ENCODE peak calls at places on chromosomes 1 and 21, in four cellular contexts. A is GM20000, O is A549, D is nephron progenitor cell. M is an unnamed sample.

GRCh38 chr1:116226017-116226416 is 114.8 kb downstream of the MAB21L3 start:
- DNase-seq in O (no peak), A (peak; percentile 26), D (no peak), M (no peak)

GRCh38 chr1:12778061-12778460 is 4.5 kb downstream of the PRAMEF12 start:
- DNase-seq in A (no peak), D (no peak), O (no peak), M (no peak)

GRCh38 chr1:8238141-8239038 is 79.5 kb upstream of the SLC45A1 start:
- DNase-seq in A (no peak), D (no peak), O (peak; percentile 87), M (no peak)

GRCh38 chr1:199735660-199736059 is 291.9 kb upstream of the NR5A2 start:
- DNase-seq in D (peak; percentile 4), O (no peak), A (no peak), M (no peak)

GRCh38 chr1:34746101-34746500 is 8.7 kb upstream of the GJB5 start:
- DNase-seq in O (no peak), A (no peak), D (no peak), M (no peak)

GRCh38 chr1:30039354-30040080 is 683.9 kb downstream of the MATN1 start:
- DNase-seq in D (no peak), A (no peak), O (no peak), M (no peak)

GRCh38 chr1:201933840-201934430 is 12.4 kb downstream of the LMOD1 start:
- DNase-seq in O (no peak), A (no peak), D (no peak), M (no peak)

GRCh38 chr1:204442376-204443259 is 31.0 kb upstream of the PPP1R15B start:
- DNase-seq in D (no peak), A (no peak), O (no peak), M (no peak)

GRCh38 chr1:226001852-226002666 is 2.9 kb upstream of the SDE2 start:
- DNase-seq in D (no peak), O (peak; percentile 17), A (peak; percentile 36), M (peak; percentile 40)

GRCh38 chr1:23098463-23099170 is 70.0 kb downstream of the LUZP1 start:
- DNase-seq in A (peak; percentile 70), O (peak; percentile 76), D (peak; percentile 52), M (no peak)

GRCh38 chr1:156414440-156415064 is 45.5 kb downstream of the RHBG start:
- DNase-seq in A (no peak), D (peak; percentile 93), O (no peak), M (no peak)

GRCh38 chr1:36864182-36865079 is 169.9 kb downstream of the GRIK3 start:
- DNase-seq in D (peak; percentile 51), A (peak; percentile 38), O (no peak), M (no peak)

GRCh38 chr1:203204776-203205175 is 18.3 kb upstream of the CHI3L1 start:
- DNase-seq in O (no peak), A (no peak), D (no peak), M (no peak)

GRCh38 chr1:203557390-203557789 is 63.4 kb downstream of the OPTC start:
- DNase-seq in A (no peak), O (no peak), D (no peak), M (no peak)

GRCh38 chr1:32151319-32151787 is 28.1 kb upstream of the TXLNA start:
- DNase-seq in A (no peak), O (no peak), D (no peak), M (no peak)

GRCh38 chr1:61428146-61428545 is 296.8 kb downstream of the TM2D1 start:
- DNase-seq in D (no peak), A (no peak), O (no peak), M (no peak)

GRCh38 chr1:195430826-195431225 is 1177.4 kb downstream of the KCNT2 start:
- DNase-seq in O (no peak), D (no peak), A (no peak), M (no peak)

GRCh38 chr1:15038232-15039016 is 115.1 kb upstream of the TMEM51 start:
- DNase-seq in D (no peak), A (no peak), O (peak; percentile 69), M (no peak)

GRCh38 chr21:24204641-24205040 is 1402.6 kb downstream of the MRPL39 start:
- DNase-seq in O (no peak), D (no peak), A (no peak), M (no peak)

GRCh38 chr1:15430787-15431570 is 7.3 kb upstream of the CTRC start:
- DNase-seq in O (peak; percentile 60), A (peak; percentile 89), D (peak; percentile 93), M (peak; percentile 87)

GRCh38 chr1:4745560-4745959 is 91.2 kb downstream of the AJAP1 start:
- DNase-seq in O (no peak), A (no peak), D (no peak), M (no peak)

DNA sequence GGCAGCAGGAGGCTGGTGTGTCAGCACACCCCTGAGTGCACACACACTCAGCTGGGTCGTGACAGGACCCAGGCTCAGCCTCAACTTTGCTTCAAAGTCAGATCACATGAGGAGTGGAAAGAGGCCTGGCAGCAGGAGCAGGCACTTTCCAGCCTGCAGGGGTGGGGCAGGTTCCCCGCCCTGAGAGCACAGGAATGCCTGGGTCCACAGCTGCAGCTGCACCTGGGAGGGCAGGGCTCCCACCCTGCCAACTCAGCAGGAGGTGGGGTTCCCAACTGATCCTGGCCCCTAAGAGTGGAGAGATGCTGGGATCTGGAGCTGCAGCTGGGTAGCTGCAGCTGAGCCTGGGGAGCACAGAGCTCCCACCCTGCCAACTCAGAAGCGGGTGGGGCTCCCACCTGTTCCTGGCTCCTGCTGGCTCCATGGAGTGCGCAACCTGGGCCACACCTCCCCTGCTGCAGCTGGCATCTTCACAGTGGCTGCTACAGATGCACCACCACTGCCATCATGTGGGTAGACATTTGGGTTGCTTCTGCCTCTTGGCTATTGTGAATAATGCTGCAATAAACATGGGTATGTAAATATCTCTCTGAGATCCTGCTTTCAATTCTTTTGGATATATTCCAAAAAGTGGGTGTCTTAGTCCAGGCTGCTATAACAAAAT is 415.4 kb downstream of the TTLL7 start:
- DNase-seq in O (peak; percentile 4), D (no peak), A (no peak), M (no peak)
- TF ChIP-seq CTCF in O (no peak), D (no peak), A (peak; percentile 40), M (no peak)

GRCh38 chr1:232306269-232306911 is 323.5 kb downstream of the SIPA1L2 start:
- DNase-seq in D (peak; percentile 57), A (no peak), O (no peak), M (no peak)
- TF ChIP-seq CTCF in D (no peak), A (no peak), O (no peak), M (no peak)

DNA sequence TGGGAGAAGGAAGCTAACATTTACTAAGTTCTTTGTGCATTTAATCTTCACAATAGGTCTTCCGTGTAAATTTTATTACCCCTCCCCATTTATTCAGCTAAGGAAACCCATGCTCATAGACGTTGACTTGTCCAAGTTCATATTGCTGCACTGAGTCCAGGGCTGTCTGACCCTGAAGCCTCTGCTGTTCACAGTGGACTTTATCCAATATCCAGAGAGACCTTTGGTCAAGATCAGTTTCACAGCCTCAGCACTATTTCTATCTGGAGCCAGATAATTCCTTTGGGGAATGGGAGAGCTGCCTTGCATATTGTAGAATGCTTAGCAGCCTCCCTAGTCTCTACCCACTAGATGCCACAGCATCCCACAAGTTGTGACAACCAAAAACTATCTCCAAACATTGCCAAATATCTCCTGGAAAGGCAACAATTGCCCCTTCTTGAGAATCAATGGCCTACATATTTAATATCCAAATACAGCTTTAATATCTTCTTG is 26.4 kb downstream of the ILDR2 start:
- DNase-seq in D (no peak), O (no peak), A (no peak), M (no peak)
- TF ChIP-seq CTCF in D (no peak), O (no peak), A (no peak), M (no peak)

DNA sequence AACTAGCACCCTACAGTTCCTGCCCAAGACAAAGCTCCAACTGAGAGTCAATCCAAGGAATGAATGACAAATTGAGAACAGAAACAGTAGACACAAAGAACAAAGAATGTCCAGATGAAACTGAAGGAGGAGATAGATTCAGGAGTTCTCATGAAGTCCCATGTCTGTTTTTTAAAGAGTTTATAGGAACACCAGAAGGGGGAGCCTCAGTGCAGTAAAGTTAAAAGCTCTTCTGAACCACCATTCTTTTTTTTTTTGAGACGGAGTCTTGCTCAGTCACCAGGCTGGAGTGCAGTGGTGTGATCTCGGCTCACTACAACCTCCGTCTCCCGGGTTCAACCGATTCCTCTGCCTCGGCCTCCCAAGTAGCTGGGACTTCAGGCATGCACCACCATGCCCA is 323.6 kb downstream of the MRPL39 start:
- DNase-seq in O (peak; percentile 1), A (peak; percentile 24), D (peak; percentile 15), M (no peak)
- TF ChIP-seq CTCF in O (no peak), A (no peak), D (peak; percentile 29), M (no peak)

DNA sequence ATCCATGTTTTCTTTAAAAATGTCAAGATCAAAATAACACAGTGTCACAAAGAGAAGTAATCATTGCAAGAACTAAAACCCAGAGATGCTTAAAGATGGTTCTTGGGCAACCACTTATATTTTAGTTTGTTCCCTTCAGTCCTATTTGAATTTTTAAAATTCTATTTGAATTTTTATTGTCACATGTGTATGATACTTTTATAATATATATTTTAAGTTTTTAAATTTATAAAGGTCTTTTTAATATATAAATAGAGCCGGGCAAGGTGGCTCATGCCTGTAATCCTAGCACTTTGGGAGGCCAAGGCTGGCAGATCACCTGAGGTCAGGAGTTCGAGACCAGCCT is 22.3 kb upstream of the DISC1 start:
- DNase-seq in O (no peak), A (no peak), D (no peak), M (no peak)
- TF ChIP-seq CTCF in O (no peak), A (no peak), D (no peak), M (no peak)

DNA sequence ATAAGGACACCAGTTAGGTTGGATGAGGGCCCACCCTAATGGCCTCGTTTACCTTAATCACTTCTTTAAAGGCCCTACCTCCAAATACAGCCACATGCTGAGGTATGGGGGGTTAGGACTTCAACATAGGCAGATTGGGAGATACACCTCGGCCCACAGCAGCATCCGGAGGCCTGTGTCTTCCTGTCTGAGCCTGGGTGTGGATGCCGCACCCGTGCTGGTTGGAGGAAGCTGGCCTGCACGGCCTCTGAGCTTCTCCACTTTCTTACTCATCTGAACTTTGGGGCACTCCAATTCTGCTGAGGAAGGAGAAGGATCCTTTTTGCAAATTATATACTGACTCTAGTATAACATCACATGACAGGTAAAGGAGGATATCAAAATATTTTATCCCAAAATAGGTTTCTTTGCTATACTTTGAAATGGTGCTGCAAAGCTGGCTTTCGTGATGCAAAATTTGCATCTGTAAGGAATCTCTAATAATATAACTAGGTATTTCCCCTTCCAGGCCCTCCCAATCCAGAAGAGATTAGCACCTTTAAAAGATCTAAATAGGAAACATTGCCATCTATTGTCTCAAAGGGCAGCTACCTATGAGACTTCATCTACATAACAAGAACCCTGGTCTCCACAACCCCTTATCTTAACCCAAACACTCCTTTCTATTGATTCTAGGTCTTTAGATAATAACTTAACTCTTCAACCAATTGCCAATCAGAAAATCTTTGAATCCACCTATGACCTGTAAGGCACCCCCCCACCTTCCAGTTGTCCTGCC is 247.6 kb downstream of the KCNJ6 start:
- DNase-seq in O (no peak), A (no peak), D (no peak), M (no peak)
- TF ChIP-seq CTCF in O (no peak), A (no peak), D (no peak), M (no peak)

GRCh38 chr1:2802421-2802961 is 998 bp upstream of the TTC34 start:
- DNase-seq in D (no peak), A (no peak), O (no peak), M (no peak)

GRCh38 chr1:2803086-2803930 is 1.8 kb upstream of the TTC34 start:
- DNase-seq in O (no peak), D (no peak), A (no peak), M (no peak)

GRCh38 chr1:2800664-2801045 is 838 bp downstream of the TTC34 start:
- DNase-seq in D (no peak), A (no peak), O (no peak), M (no peak)

GRCh38 chr1:2801046-2801445 is 447 bp downstream of the TTC34 start:
- DNase-seq in O (no peak), D (no peak), A (no peak), M (no peak)

GRCh38 chr1:2801535-2802291 is at the start of gene TTC34:
- DNase-seq in O (peak; percentile 47), A (peak; percentile 75), D (peak; percentile 46), M (no peak)
- TF ChIP-seq CTCF in O (peak; percentile 28), A (no peak), D (no peak), M (no peak)

M was measured in omental fat pad.